ENCODE peak calls at places on chromosomes 3 and 15, in ten cellular contexts. One of them, this sample, is unnamed.

GRCh38 chr3:177441813-177442646 is 244.7 kb upstream of the TBL1XR1 start:
- DNase-seq in MCF 10A: no peak
- DNase-seq in neural crest cell: no peak
- DNase-seq in cardiac fibroblast: no peak
- DNase-seq in tibial artery: no peak
- DNase-seq in foreskin fibroblast: no peak
- DNase-seq in brain microvascular endothelial cell: no peak
- DNase-seq in AG10803: peak; percentile 78
- DNase-seq in psoas muscle: no peak
- DNase-seq in endothelial cell: no peak
- DNase-seq in this sample: no peak

GRCh38 chr3:25480811-25481210 is 52.7 kb downstream of the RARB start:
- DNase-seq in brain microvascular endothelial cell: no peak
- DNase-seq in cardiac fibroblast: no peak
- DNase-seq in foreskin fibroblast: no peak
- DNase-seq in tibial artery: no peak
- DNase-seq in psoas muscle: no peak
- DNase-seq in neural crest cell: no peak
- DNase-seq in AG10803: no peak
- DNase-seq in endothelial cell: no peak
- DNase-seq in MCF 10A: no peak
- DNase-seq in this sample: no peak

GRCh38 chr15:97177135-97177704 is 783.3 kb upstream of the ARRDC4 start:
- DNase-seq in psoas muscle: no peak
- DNase-seq in tibial artery: no peak
- DNase-seq in cardiac fibroblast: no peak
- DNase-seq in foreskin fibroblast: no peak
- DNase-seq in brain microvascular endothelial cell: peak; percentile 4
- DNase-seq in AG10803: no peak
- DNase-seq in neural crest cell: peak; percentile 19
- DNase-seq in endothelial cell: peak; percentile 23
- DNase-seq in MCF 10A: no peak
- DNase-seq in this sample: no peak

GRCh38 chr3:163914567-163914966 is 1163.7 kb downstream of the SI start:
- DNase-seq in MCF 10A: no peak
- DNase-seq in brain microvascular endothelial cell: no peak
- DNase-seq in foreskin fibroblast: no peak
- DNase-seq in endothelial cell: no peak
- DNase-seq in neural crest cell: no peak
- DNase-seq in cardiac fibroblast: no peak
- DNase-seq in psoas muscle: no peak
- DNase-seq in tibial artery: no peak
- DNase-seq in AG10803: no peak
- DNase-seq in this sample: no peak

GRCh38 chr3:45659661-45660566 is 29.3 kb upstream of the SACM1L start:
- DNase-seq in endothelial cell: peak; percentile 57
- DNase-seq in foreskin fibroblast: peak; percentile 65
- DNase-seq in MCF 10A: peak; percentile 75
- DNase-seq in neural crest cell: peak; percentile 73
- DNase-seq in cardiac fibroblast: peak; percentile 79
- DNase-seq in brain microvascular endothelial cell: peak; percentile 81
- DNase-seq in psoas muscle: peak; percentile 82
- DNase-seq in tibial artery: peak; percentile 69
- DNase-seq in AG10803: peak; percentile 66
- DNase-seq in this sample: no peak

GRCh38 chr3:187136936-187137335 is 2.4 kb downstream of the RPL39L start:
- DNase-seq in foreskin fibroblast: peak; percentile 69
- DNase-seq in MCF 10A: peak; percentile 85
- DNase-seq in brain microvascular endothelial cell: peak; percentile 49
- DNase-seq in psoas muscle: no peak
- DNase-seq in AG10803: peak; percentile 41
- DNase-seq in cardiac fibroblast: peak; percentile 10
- DNase-seq in neural crest cell: no peak
- DNase-seq in tibial artery: no peak
- DNase-seq in endothelial cell: no peak
- DNase-seq in this sample: no peak

GRCh38 chr15:97684249-97684648 is 276.3 kb upstream of the ARRDC4 start:
- DNase-seq in tibial artery: no peak
- DNase-seq in foreskin fibroblast: no peak
- DNase-seq in AG10803: no peak
- DNase-seq in neural crest cell: no peak
- DNase-seq in MCF 10A: no peak
- DNase-seq in brain microvascular endothelial cell: no peak
- DNase-seq in cardiac fibroblast: no peak
- DNase-seq in endothelial cell: no peak
- DNase-seq in psoas muscle: no peak
- DNase-seq in this sample: no peak

GRCh38 chr3:150721285-150722130 is 17.8 kb upstream of the ERICH6 start:
- DNase-seq in neural crest cell: no peak
- DNase-seq in endothelial cell: no peak
- DNase-seq in AG10803: peak; percentile 64
- DNase-seq in tibial artery: no peak
- DNase-seq in cardiac fibroblast: peak; percentile 78
- DNase-seq in foreskin fibroblast: peak; percentile 27
- DNase-seq in MCF 10A: peak; percentile 65
- DNase-seq in psoas muscle: no peak
- DNase-seq in brain microvascular endothelial cell: peak; percentile 29
- DNase-seq in this sample: no peak

GRCh38 chr3:53694051-53694450 is 152.2 kb downstream of the CHDH start:
- DNase-seq in neural crest cell: no peak
- DNase-seq in endothelial cell: no peak
- DNase-seq in tibial artery: no peak
- DNase-seq in cardiac fibroblast: no peak
- DNase-seq in foreskin fibroblast: no peak
- DNase-seq in MCF 10A: no peak
- DNase-seq in brain microvascular endothelial cell: no peak
- DNase-seq in psoas muscle: no peak
- DNase-seq in AG10803: no peak
- DNase-seq in this sample: no peak

GRCh38 chr15:71435552-71435951 is 320.3 kb downstream of the THSD4 start:
- DNase-seq in cardiac fibroblast: no peak
- DNase-seq in MCF 10A: no peak
- DNase-seq in endothelial cell: no peak
- DNase-seq in neural crest cell: no peak
- DNase-seq in psoas muscle: no peak
- DNase-seq in foreskin fibroblast: no peak
- DNase-seq in tibial artery: no peak
- DNase-seq in brain microvascular endothelial cell: no peak
- DNase-seq in AG10803: no peak
- DNase-seq in this sample: no peak

GRCh38 chr3:192675958-192676649 is 51.2 kb downstream of the FGF12 start:
- DNase-seq in cardiac fibroblast: no peak
- DNase-seq in neural crest cell: no peak
- DNase-seq in AG10803: no peak
- DNase-seq in endothelial cell: no peak
- DNase-seq in tibial artery: no peak
- DNase-seq in MCF 10A: no peak
- DNase-seq in foreskin fibroblast: no peak
- DNase-seq in brain microvascular endothelial cell: no peak
- DNase-seq in psoas muscle: no peak
- DNase-seq in this sample: no peak

GRCh38 chr15:37480482-37480881 is 380.1 kb upstream of the MEIS2 start:
- DNase-seq in foreskin fibroblast: no peak
- DNase-seq in MCF 10A: no peak
- DNase-seq in brain microvascular endothelial cell: no peak
- DNase-seq in cardiac fibroblast: no peak
- DNase-seq in tibial artery: no peak
- DNase-seq in neural crest cell: no peak
- DNase-seq in psoas muscle: no peak
- DNase-seq in AG10803: no peak
- DNase-seq in endothelial cell: no peak
- DNase-seq in this sample: no peak

GRCh38 chr15:37485056-37485455 is 384.7 kb upstream of the MEIS2 start:
- DNase-seq in MCF 10A: no peak
- DNase-seq in AG10803: no peak
- DNase-seq in tibial artery: no peak
- DNase-seq in foreskin fibroblast: no peak
- DNase-seq in neural crest cell: no peak
- DNase-seq in brain microvascular endothelial cell: no peak
- DNase-seq in endothelial cell: no peak
- DNase-seq in cardiac fibroblast: no peak
- DNase-seq in psoas muscle: no peak
- DNase-seq in this sample: no peak

GRCh38 chr15:37483779-37484178 is 383.4 kb upstream of the MEIS2 start:
- DNase-seq in psoas muscle: no peak
- DNase-seq in foreskin fibroblast: no peak
- DNase-seq in brain microvascular endothelial cell: no peak
- DNase-seq in cardiac fibroblast: no peak
- DNase-seq in MCF 10A: no peak
- DNase-seq in endothelial cell: no peak
- DNase-seq in AG10803: no peak
- DNase-seq in neural crest cell: no peak
- DNase-seq in tibial artery: no peak
- DNase-seq in this sample: no peak

DNA sequence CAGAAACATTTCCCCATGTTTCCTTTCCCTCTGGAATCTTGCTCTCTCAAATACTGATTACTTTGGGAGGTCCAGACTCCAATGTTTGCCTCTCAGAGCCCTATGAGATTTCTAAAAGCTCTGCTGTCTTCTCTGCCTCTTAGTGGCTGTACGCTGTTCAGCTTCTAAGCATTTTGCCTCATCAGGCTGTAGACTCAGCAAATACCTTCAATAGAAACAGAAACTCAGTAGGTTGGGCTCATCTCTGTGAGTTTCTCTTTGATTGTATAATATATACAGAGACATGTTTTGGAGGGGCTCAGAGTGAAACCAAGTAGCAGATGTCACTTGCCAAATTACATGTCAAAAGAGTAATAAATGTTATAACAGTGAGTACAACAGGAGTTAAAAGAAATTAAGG is 380.8 kb upstream of the MEIS2 start:
- DNase-seq in endothelial cell: no peak
- DNase-seq in tibial artery: no peak
- DNase-seq in MCF 10A: no peak
- DNase-seq in foreskin fibroblast: no peak
- DNase-seq in AG10803: no peak
- DNase-seq in brain microvascular endothelial cell: no peak
- DNase-seq in neural crest cell: no peak
- DNase-seq in cardiac fibroblast: no peak
- DNase-seq in psoas muscle: no peak
- DNase-seq in this sample: no peak
- TF ChIP-seq CTCF in endothelial cell: no peak
- TF ChIP-seq CTCF in tibial artery: no peak
- TF ChIP-seq CTCF in MCF 10A: no peak
- TF ChIP-seq CTCF in foreskin fibroblast: no peak
- TF ChIP-seq CTCF in AG10803: no peak
- TF ChIP-seq CTCF in brain microvascular endothelial cell: no peak
- TF ChIP-seq CTCF in neural crest cell: no peak
- TF ChIP-seq CTCF in cardiac fibroblast: no peak
- TF ChIP-seq CTCF in psoas muscle: no peak
- TF ChIP-seq CTCF in this sample: no peak

GRCh38 chr15:28281876-28282275 is 40.1 kb downstream of the HERC2 start:
- DNase-seq in psoas muscle: no peak
- DNase-seq in neural crest cell: no peak
- DNase-seq in AG10803: no peak
- DNase-seq in MCF 10A: no peak
- DNase-seq in cardiac fibroblast: no peak
- DNase-seq in foreskin fibroblast: no peak
- DNase-seq in brain microvascular endothelial cell: no peak
- DNase-seq in tibial artery: no peak
- DNase-seq in endothelial cell: no peak
- DNase-seq in this sample: no peak
- TF ChIP-seq CTCF in psoas muscle: no peak
- TF ChIP-seq CTCF in neural crest cell: no peak
- TF ChIP-seq CTCF in AG10803: no peak
- TF ChIP-seq CTCF in MCF 10A: no peak
- TF ChIP-seq CTCF in cardiac fibroblast: no peak
- TF ChIP-seq CTCF in foreskin fibroblast: no peak
- TF ChIP-seq CTCF in brain microvascular endothelial cell: no peak
- TF ChIP-seq CTCF in tibial artery: no peak
- TF ChIP-seq CTCF in endothelial cell: no peak
- TF ChIP-seq CTCF in this sample: no peak

GRCh38 chr15:80309769-80310384 is 57.9 kb upstream of the CTXND1 start:
- DNase-seq in psoas muscle: no peak
- DNase-seq in AG10803: peak; percentile 34
- DNase-seq in cardiac fibroblast: peak; percentile 57
- DNase-seq in foreskin fibroblast: peak; percentile 18
- DNase-seq in neural crest cell: peak; percentile 25
- DNase-seq in endothelial cell: peak; percentile 42
- DNase-seq in MCF 10A: peak; percentile 43
- DNase-seq in tibial artery: no peak
- DNase-seq in brain microvascular endothelial cell: no peak
- DNase-seq in this sample: no peak
- TF ChIP-seq CTCF in psoas muscle: peak; percentile 35
- TF ChIP-seq CTCF in AG10803: peak; percentile 62
- TF ChIP-seq CTCF in cardiac fibroblast: peak; percentile 64
- TF ChIP-seq CTCF in foreskin fibroblast: peak; percentile 45
- TF ChIP-seq CTCF in neural crest cell: peak; percentile 72
- TF ChIP-seq CTCF in endothelial cell: peak; percentile 63
- TF ChIP-seq CTCF in MCF 10A: peak; percentile 65
- TF ChIP-seq CTCF in tibial artery: no peak
- TF ChIP-seq CTCF in brain microvascular endothelial cell: peak; percentile 66
- TF ChIP-seq CTCF in this sample: peak; percentile 71

GRCh38 chr15:25439456-25439836 is 622 bp upstream of the UBE3A start:
- DNase-seq in psoas muscle: no peak
- DNase-seq in endothelial cell: no peak
- DNase-seq in cardiac fibroblast: peak; percentile 18
- DNase-seq in foreskin fibroblast: no peak
- DNase-seq in MCF 10A: no peak
- DNase-seq in brain microvascular endothelial cell: peak; percentile 5
- DNase-seq in AG10803: peak; percentile 21
- DNase-seq in neural crest cell: no peak
- DNase-seq in tibial artery: no peak
- DNase-seq in this sample: no peak

GRCh38 chr15:25436707-25437106 is 2.1 kb downstream of the UBE3A start:
- DNase-seq in AG10803: no peak
- DNase-seq in tibial artery: no peak
- DNase-seq in cardiac fibroblast: no peak
- DNase-seq in MCF 10A: no peak
- DNase-seq in endothelial cell: no peak
- DNase-seq in neural crest cell: no peak
- DNase-seq in foreskin fibroblast: no peak
- DNase-seq in brain microvascular endothelial cell: no peak
- DNase-seq in psoas muscle: no peak
- DNase-seq in this sample: no peak

GRCh38 chr15:25441111-25441510 is 2.3 kb upstream of the UBE3A start:
- DNase-seq in cardiac fibroblast: no peak
- DNase-seq in brain microvascular endothelial cell: no peak
- DNase-seq in neural crest cell: no peak
- DNase-seq in MCF 10A: no peak
- DNase-seq in foreskin fibroblast: no peak
- DNase-seq in AG10803: no peak
- DNase-seq in tibial artery: no peak
- DNase-seq in endothelial cell: no peak
- DNase-seq in psoas muscle: no peak
- DNase-seq in this sample: no peak

GRCh38 chr15:25437751-25438600 is 848 bp downstream of the UBE3A start:
- DNase-seq in endothelial cell: peak; percentile 64
- DNase-seq in MCF 10A: peak; percentile 52
- DNase-seq in cardiac fibroblast: peak; percentile 65
- DNase-seq in foreskin fibroblast: peak; percentile 51
- DNase-seq in AG10803: peak; percentile 51
- DNase-seq in psoas muscle: peak; percentile 83
- DNase-seq in brain microvascular endothelial cell: peak; percentile 12
- DNase-seq in tibial artery: peak; percentile 29
- DNase-seq in neural crest cell: peak; percentile 65
- DNase-seq in this sample: peak; percentile 87

GRCh38 chr15:25438601-25439455 is at the start of gene UBE3A:
- DNase-seq in brain microvascular endothelial cell: peak; percentile 72
- DNase-seq in tibial artery: peak; percentile 87
- DNase-seq in MCF 10A: peak; percentile 89
- DNase-seq in endothelial cell: peak; percentile 96
- DNase-seq in foreskin fibroblast: peak; percentile 95
- DNase-seq in psoas muscle: peak; percentile 96
- DNase-seq in AG10803: peak; percentile 91
- DNase-seq in neural crest cell: peak; percentile 83
- DNase-seq in cardiac fibroblast: peak; percentile 97
- DNase-seq in this sample: peak; percentile 97
- TF ChIP-seq CTCF in brain microvascular endothelial cell: peak; percentile 5
- TF ChIP-seq CTCF in tibial artery: peak; percentile 2
- TF ChIP-seq CTCF in MCF 10A: peak; percentile 2
- TF ChIP-seq CTCF in endothelial cell: no peak
- TF ChIP-seq CTCF in foreskin fibroblast: no peak
- TF ChIP-seq CTCF in psoas muscle: peak; percentile 14
- TF ChIP-seq CTCF in AG10803: peak; percentile 22
- TF ChIP-seq CTCF in neural crest cell: no peak
- TF ChIP-seq CTCF in cardiac fibroblast: no peak
- TF ChIP-seq CTCF in this sample: peak; percentile 54